ENCODE peak calls at places on chromosomes 12 and 14, in seven cellular contexts. One of them, this sample, is unnamed.

GRCh38 chr12:96401061-96401871 is 1.0 kb upstream of the CDK17 start:
- DNase-seq in pancreas: no peak
- DNase-seq in neuronal stem cell: no peak
- DNase-seq in tibial nerve: no peak
- DNase-seq in dorsolateral prefrontal cortex: no peak
- DNase-seq in adrenal gland: no peak
- DNase-seq in lung: no peak
- DNase-seq in this sample: peak

GRCh38 chr12:15562263-15562662 is 226.9 kb downstream of the EPS8 start:
- DNase-seq in pancreas: no peak
- DNase-seq in dorsolateral prefrontal cortex: no peak
- DNase-seq in neuronal stem cell: no peak
- DNase-seq in adrenal gland: no peak
- DNase-seq in lung: no peak
- DNase-seq in tibial nerve: no peak
- DNase-seq in this sample: no peak

GRCh38 chr14:52051861-52052260 is 17.0 kb downstream of the NID2 start:
- DNase-seq in dorsolateral prefrontal cortex: no peak
- DNase-seq in lung: no peak
- DNase-seq in tibial nerve: no peak
- DNase-seq in neuronal stem cell: no peak
- DNase-seq in adrenal gland: no peak
- DNase-seq in pancreas: no peak
- DNase-seq in this sample: no peak

GRCh38 chr12:115233891-115234543 is 550.0 kb upstream of the TBX3 start:
- DNase-seq in neuronal stem cell: no peak
- DNase-seq in pancreas: no peak
- DNase-seq in dorsolateral prefrontal cortex: no peak
- DNase-seq in lung: no peak
- DNase-seq in adrenal gland: no peak
- DNase-seq in tibial nerve: no peak
- DNase-seq in this sample: no peak

GRCh38 chr12:56078931-56079728 is 835 bp upstream of the ERBB3 start:
- DNase-seq in tibial nerve: peak
- DNase-seq in pancreas: peak
- DNase-seq in dorsolateral prefrontal cortex: peak
- DNase-seq in adrenal gland: peak
- DNase-seq in lung: peak
- DNase-seq in neuronal stem cell: peak
- DNase-seq in this sample: peak

GRCh38 chr14:22510527-22511110 is 78.4 kb downstream of the DAD1 start:
- DNase-seq in pancreas: no peak
- DNase-seq in neuronal stem cell: no peak
- DNase-seq in lung: no peak
- DNase-seq in dorsolateral prefrontal cortex: no peak
- DNase-seq in adrenal gland: no peak
- DNase-seq in tibial nerve: no peak
- DNase-seq in this sample: no peak

GRCh38 chr12:52344111-52344510 is 22.9 kb upstream of the KRT83 start:
- DNase-seq in pancreas: no peak
- DNase-seq in neuronal stem cell: no peak
- DNase-seq in lung: no peak
- DNase-seq in tibial nerve: no peak
- DNase-seq in adrenal gland: no peak
- DNase-seq in dorsolateral prefrontal cortex: no peak
- DNase-seq in this sample: no peak

GRCh38 chr14:63431466-63431865 is 111.7 kb downstream of the PPP2R5E start:
- DNase-seq in pancreas: no peak
- DNase-seq in neuronal stem cell: no peak
- DNase-seq in adrenal gland: no peak
- DNase-seq in tibial nerve: no peak
- DNase-seq in lung: no peak
- DNase-seq in dorsolateral prefrontal cortex: no peak
- DNase-seq in this sample: no peak

GRCh38 chr12:293199-293598 is 30.6 kb upstream of the SLC6A13 start:
- DNase-seq in lung: no peak
- DNase-seq in neuronal stem cell: no peak
- DNase-seq in pancreas: no peak
- DNase-seq in tibial nerve: no peak
- DNase-seq in dorsolateral prefrontal cortex: no peak
- DNase-seq in adrenal gland: no peak
- DNase-seq in this sample: no peak

GRCh38 chr12:120625557-120626419 is 14.6 kb upstream of the CABP1 start:
- DNase-seq in adrenal gland: no peak
- DNase-seq in lung: no peak
- DNase-seq in neuronal stem cell: no peak
- DNase-seq in pancreas: no peak
- DNase-seq in tibial nerve: no peak
- DNase-seq in dorsolateral prefrontal cortex: no peak
- DNase-seq in this sample: peak

GRCh38 chr12:31833541-31833840 is 104.7 kb upstream of the AMN1 start:
- DNase-seq in lung: no peak
- DNase-seq in dorsolateral prefrontal cortex: no peak
- DNase-seq in neuronal stem cell: no peak
- DNase-seq in pancreas: no peak
- DNase-seq in adrenal gland: no peak
- DNase-seq in tibial nerve: no peak
- DNase-seq in this sample: no peak

GRCh38 chr14:20656274-20656673 is 14.8 kb upstream of the OR6S1 start:
- DNase-seq in lung: no peak
- DNase-seq in tibial nerve: no peak
- DNase-seq in adrenal gland: no peak
- DNase-seq in dorsolateral prefrontal cortex: no peak
- DNase-seq in neuronal stem cell: no peak
- DNase-seq in pancreas: no peak
- DNase-seq in this sample: no peak

GRCh38 chr12:27817761-27818160 is 37.7 kb upstream of the MANSC4 start:
- DNase-seq in tibial nerve: no peak
- DNase-seq in neuronal stem cell: no peak
- DNase-seq in adrenal gland: no peak
- DNase-seq in dorsolateral prefrontal cortex: no peak
- DNase-seq in lung: no peak
- DNase-seq in pancreas: no peak
- DNase-seq in this sample: no peak

GRCh38 chr12:123131291-123131831 is 19.5 kb downstream of the PITPNM2 start:
- DNase-seq in adrenal gland: no peak
- DNase-seq in dorsolateral prefrontal cortex: no peak
- DNase-seq in lung: no peak
- DNase-seq in neuronal stem cell: no peak
- DNase-seq in tibial nerve: no peak
- DNase-seq in pancreas: no peak
- DNase-seq in this sample: peak

DNA sequence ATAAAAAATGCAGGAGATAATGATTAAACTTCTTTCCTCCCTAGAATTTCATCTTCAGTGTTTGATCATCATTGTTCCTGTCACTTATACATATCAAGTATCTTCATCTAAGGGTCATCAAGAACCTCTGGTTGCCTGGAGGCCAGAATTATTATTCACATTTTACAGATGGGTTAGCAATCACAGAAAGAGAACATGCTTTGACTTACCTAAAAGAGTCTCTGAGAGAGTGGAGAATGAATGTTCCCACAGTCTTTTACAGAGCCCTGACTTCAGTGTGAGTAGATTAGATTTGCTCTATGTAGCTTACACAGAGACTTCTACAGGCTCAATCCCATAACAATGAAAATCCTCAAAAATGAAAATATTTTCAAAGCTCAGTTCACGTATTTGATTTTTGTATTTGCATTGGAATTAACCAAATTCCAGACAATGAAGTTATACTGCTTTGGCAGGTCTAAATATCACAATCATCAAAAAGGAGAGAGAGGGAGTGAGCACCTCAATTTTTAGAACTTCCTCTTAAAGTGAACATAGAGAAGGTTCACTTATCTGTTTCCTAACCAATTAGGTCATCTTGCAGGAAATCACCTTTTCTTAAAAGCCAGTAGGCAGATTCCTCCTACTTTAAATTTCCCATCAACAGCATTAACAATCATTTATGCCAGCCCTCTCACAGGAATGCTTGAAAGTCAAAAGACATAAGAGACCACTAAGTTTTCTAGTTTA is 388.9 kb downstream of the ZFP36L1 start:
- DNase-seq in pancreas: no peak
- DNase-seq in dorsolateral prefrontal cortex: no peak
- DNase-seq in lung: no peak
- DNase-seq in neuronal stem cell: no peak
- DNase-seq in adrenal gland: no peak
- DNase-seq in tibial nerve: no peak
- DNase-seq in this sample: no peak
- H3K27ac ChIP-seq in pancreas: no peak
- H3K27ac ChIP-seq in dorsolateral prefrontal cortex: no peak
- H3K27ac ChIP-seq in lung: no peak
- H3K27ac ChIP-seq in neuronal stem cell: no peak
- H3K27ac ChIP-seq in adrenal gland: no peak
- H3K27ac ChIP-seq in tibial nerve: no peak
- H3K27ac ChIP-seq in this sample: no peak

DNA sequence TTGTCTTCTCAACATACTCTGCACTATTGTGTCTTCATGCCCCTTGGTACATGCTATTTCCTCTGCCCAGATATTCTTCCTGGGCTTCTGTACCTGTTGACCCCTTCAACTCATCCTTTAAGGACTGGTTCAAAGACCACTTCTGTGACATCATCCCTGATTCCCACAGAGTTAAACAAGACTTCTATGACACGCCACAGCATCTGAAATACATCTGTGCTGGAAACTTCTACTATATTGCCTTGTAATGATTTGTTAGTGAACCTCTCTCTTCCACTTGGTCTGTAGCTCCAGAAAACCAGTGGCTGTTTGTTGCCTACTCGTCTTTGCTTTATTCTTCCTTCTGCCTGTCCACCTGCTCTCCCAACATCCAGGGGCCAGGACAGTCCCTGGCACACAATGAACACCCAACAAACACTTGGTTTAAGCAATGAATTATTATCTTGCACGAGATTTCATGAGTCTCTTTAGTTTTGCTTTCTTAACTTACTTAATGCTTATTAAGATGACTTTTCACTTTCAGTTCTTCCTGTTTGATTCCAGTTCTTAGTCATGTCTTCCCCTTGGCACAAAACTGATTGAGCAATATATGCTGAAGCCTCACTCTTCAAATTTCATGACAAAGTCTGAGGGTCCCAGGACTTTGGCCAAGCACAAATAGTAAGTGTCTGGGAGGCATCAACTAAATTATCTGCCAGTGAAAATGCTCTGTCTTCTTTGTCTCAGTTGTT is 485.9 kb downstream of the APAF1 start:
- DNase-seq in dorsolateral prefrontal cortex: no peak
- DNase-seq in adrenal gland: no peak
- DNase-seq in neuronal stem cell: no peak
- DNase-seq in lung: no peak
- DNase-seq in pancreas: no peak
- DNase-seq in tibial nerve: no peak
- DNase-seq in this sample: no peak
- H3K4me3 ChIP-seq in dorsolateral prefrontal cortex: no peak
- H3K4me3 ChIP-seq in adrenal gland: no peak
- H3K4me3 ChIP-seq in neuronal stem cell: no peak
- H3K4me3 ChIP-seq in lung: no peak
- H3K4me3 ChIP-seq in pancreas: no peak
- H3K4me3 ChIP-seq in tibial nerve: no peak
- H3K4me3 ChIP-seq in this sample: no peak

GRCh38 chr12:4251967-4252366 is 21.6 kb upstream of the CCND2 start:
- DNase-seq in neuronal stem cell: no peak
- DNase-seq in pancreas: no peak
- DNase-seq in tibial nerve: no peak
- DNase-seq in lung: no peak
- DNase-seq in dorsolateral prefrontal cortex: no peak
- DNase-seq in adrenal gland: no peak
- DNase-seq in this sample: no peak
- H3K27ac ChIP-seq in neuronal stem cell: no peak
- H3K27ac ChIP-seq in pancreas: no peak
- H3K27ac ChIP-seq in tibial nerve: no peak
- H3K27ac ChIP-seq in lung: no peak
- H3K27ac ChIP-seq in dorsolateral prefrontal cortex: no peak
- H3K27ac ChIP-seq in adrenal gland: no peak
- H3K27ac ChIP-seq in this sample: no peak

DNA sequence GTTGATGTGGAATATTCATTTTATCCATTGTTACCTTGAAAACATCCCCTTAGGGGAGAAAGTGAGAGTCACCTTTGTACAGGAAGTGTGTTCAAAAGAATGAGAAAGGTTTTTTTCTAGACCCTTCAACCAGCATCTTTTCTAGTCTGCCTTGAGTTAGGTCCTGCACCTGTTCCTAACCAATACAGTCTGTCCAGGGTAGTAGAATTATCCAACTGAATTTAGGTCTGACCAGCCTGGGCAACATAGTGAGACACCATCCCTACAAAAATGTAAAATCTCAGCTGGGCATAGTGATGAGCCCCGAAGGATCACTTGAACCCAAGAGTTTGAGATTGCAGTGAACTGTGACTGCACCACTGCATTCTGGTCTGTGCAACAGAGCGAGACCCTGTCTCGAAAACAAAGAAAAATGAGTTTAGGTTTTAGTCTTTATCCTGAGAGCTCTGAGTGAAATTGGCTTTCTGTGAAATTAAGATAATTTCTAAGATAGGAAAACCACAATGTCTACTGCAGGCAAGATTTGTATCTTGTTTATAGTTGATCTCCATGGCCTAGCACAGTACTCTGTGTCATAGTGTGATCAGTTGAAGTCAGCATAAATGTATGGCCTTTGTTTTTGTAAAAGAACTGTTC is 25.2 kb downstream of the ARHGAP5 start:
- DNase-seq in neuronal stem cell: no peak
- DNase-seq in pancreas: no peak
- DNase-seq in lung: no peak
- DNase-seq in dorsolateral prefrontal cortex: no peak
- DNase-seq in tibial nerve: no peak
- DNase-seq in adrenal gland: no peak
- DNase-seq in this sample: no peak
- H3K4me3 ChIP-seq in neuronal stem cell: no peak
- H3K4me3 ChIP-seq in pancreas: no peak
- H3K4me3 ChIP-seq in lung: no peak
- H3K4me3 ChIP-seq in dorsolateral prefrontal cortex: no peak
- H3K4me3 ChIP-seq in tibial nerve: no peak
- H3K4me3 ChIP-seq in adrenal gland: no peak
- H3K4me3 ChIP-seq in this sample: no peak

DNA sequence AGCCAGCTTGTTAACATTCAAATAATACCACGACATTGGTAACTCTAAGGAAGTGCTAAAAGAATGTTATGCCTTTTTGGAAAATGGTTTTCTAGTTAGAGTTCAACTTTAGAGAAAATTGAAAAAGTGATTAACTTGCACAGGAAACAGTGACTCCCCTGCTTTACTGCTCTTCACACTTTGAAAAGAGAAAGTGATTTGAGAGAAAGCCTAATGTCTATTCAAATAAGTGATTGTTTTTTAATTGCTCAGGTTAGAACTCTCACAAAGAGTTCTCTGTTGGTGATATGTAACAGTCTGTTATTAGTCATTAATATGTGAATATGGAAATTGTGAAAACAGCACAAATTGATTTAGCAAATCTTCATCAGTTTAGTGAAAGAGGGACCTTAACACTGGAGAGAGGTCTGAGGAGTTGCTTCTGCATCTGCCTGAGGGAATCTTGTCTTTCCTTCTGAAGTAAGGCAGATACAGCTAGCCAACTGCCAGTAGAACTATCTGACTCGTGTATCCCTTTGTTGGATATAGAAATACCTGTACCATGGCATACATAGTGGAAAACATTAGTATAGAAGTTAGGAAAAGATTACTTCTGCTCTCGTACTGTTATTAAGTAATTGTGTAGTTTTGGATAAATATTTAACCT is 25.5 kb downstream of the ATF7IP start:
- DNase-seq in tibial nerve: no peak
- DNase-seq in neuronal stem cell: no peak
- DNase-seq in dorsolateral prefrontal cortex: no peak
- DNase-seq in pancreas: no peak
- DNase-seq in lung: no peak
- DNase-seq in adrenal gland: no peak
- DNase-seq in this sample: no peak
- H3K27ac ChIP-seq in tibial nerve: no peak
- H3K27ac ChIP-seq in neuronal stem cell: no peak
- H3K27ac ChIP-seq in dorsolateral prefrontal cortex: peak
- H3K27ac ChIP-seq in pancreas: peak
- H3K27ac ChIP-seq in lung: no peak
- H3K27ac ChIP-seq in adrenal gland: no peak
- H3K27ac ChIP-seq in this sample: no peak